ENCODE peak calls at places on chromosome X, in four cellular contexts. G is GM12878, D is colonic mucosa, X is fibroblast of lung. C is an unnamed sample. For H3K36me3, the result is how much of the 10 kb centered on the place peaks cover.

GRCh38 chrX:149950681-149951080 is 12.4 kb upstream of the EOLA2 start:
- DNase-seq in D (peak), G (no peak), X (peak), C (peak)

GRCh38 chrX:22088326-22088725 is 56.2 kb downstream of the PHEX start:
- DNase-seq in G (no peak), X (no peak), D (no peak), C (no peak)

GRCh38 chrX:74613350-74614192 is 853 bp downstream of the RLIM start:
- DNase-seq in D (peak), G (no peak), X (peak), C (peak)

GRCh38 chrX:44828008-44828605 is 15.7 kb upstream of the DUSP21 start:
- DNase-seq in D (no peak), G (no peak), X (peak), C (no peak)

GRCh38 chrX:9690046-9690445 is 75.6 kb downstream of the GPR143 start:
- DNase-seq in X (no peak), G (no peak), D (no peak), C (no peak)

GRCh38 chrX:69024931-69025330 is 140.3 kb downstream of the PJA1 start:
- DNase-seq in X (peak), D (peak), G (no peak), C (no peak)

GRCh38 chrX:18828832-18829404 is 121.5 kb downstream of the PPEF1 start:
- DNase-seq in D (no peak), G (no peak), X (peak), C (no peak)

GRCh38 chrX:131745942-131746489 is 202.1 kb downstream of the OR13H1 start:
- DNase-seq in G (peak), X (no peak), D (no peak), C (peak)

GRCh38 chrX:48472851-48473717 is 2.9 kb upstream of the FTSJ1 start:
- DNase-seq in X (no peak), D (no peak), G (no peak), C (peak)

GRCh38 chrX:139924696-139925094 is 8.2 kb downstream of the ATP11C start:
- DNase-seq in G (no peak), D (no peak), X (peak), C (no peak)

GRCh38 chrX:150446151-150446550 is 83.0 kb downstream of the MAMLD1 start:
- DNase-seq in G (no peak), D (no peak), X (no peak), C (peak)

GRCh38 chrX:34638116-34638515 is 19.0 kb downstream of the TMEM47 start:
- DNase-seq in X (peak), D (no peak), G (no peak), C (peak)

GRCh38 chrX:134013092-134013497 is 27.7 kb upstream of the GPC3 start:
- DNase-seq in D (no peak), G (no peak), X (peak), C (no peak)

GRCh38 chrX:30971761-30972603 is 82.9 kb upstream of the TAB3 start:
- DNase-seq in D (peak), X (peak), G (no peak), C (peak)

GRCh38 chrX:53494427-53494826 is 60.3 kb upstream of the HSD17B10 start:
- DNase-seq in X (peak), D (no peak), G (no peak), C (no peak)

GRCh38 chrX:52363247-52363883 is 5.5 kb upstream of the XAGE2 start:
- DNase-seq in X (peak), G (no peak), D (peak), C (no peak)

GRCh38 chrX:48025561-48025960 is 18.8 kb downstream of the SPACA5 start:
- DNase-seq in X (peak), G (peak), D (peak), C (peak)

GRCh38 chrX:46793386-46794143 is 34.6 kb upstream of the SLC9A7 start:
- DNase-seq in D (no peak), G (no peak), X (no peak), C (no peak)

GRCh38 chrX:11558972-11559371 is 106.7 kb downstream of the ARHGAP6 start:
- DNase-seq in X (no peak), G (no peak), D (peak), C (peak)

GRCh38 chrX:46251755-46252154 is 293.5 kb downstream of the ZNF674 start:
- DNase-seq in D (no peak), G (no peak), X (peak), C (no peak)

GRCh38 chrX:150438165-150438564 is 75.0 kb downstream of the MAMLD1 start:
- DNase-seq in G (no peak), D (no peak), X (peak), C (no peak)

GRCh38 chrX:154603438-154604430 is 15.3 kb downstream of the CTAG1B start:
- DNase-seq in D (no peak), G (no peak), X (peak), C (peak)

GRCh38 chrX:39320165-39320564 is 518.9 kb downstream of the MID1IP1 start:
- DNase-seq in X (no peak), G (no peak), D (no peak), C (no peak)

GRCh38 chrX:144335402-144335801 is 451.5 kb downstream of the UBE2NL start:
- DNase-seq in G (no peak), D (no peak), X (no peak), C (no peak)

GRCh38 chrX:68343551-68343950 is 89.7 kb downstream of the OPHN1 start:
- DNase-seq in X (no peak), G (no peak), D (no peak), C (no peak)

GRCh38 chrX:25105251-25105650 is 89.5 kb upstream of the ARX start:
- DNase-seq in G (no peak), X (no peak), D (no peak), C (no peak)

GRCh38 chrX:100098660-100099375 is 311.3 kb downstream of the PCDH19 start:
- DNase-seq in X (no peak), G (no peak), D (no peak), C (no peak)

GRCh38 chrX:78957049-78957767 is 12.0 kb downstream of the P2RY10 start:
- DNase-seq in G (no peak), X (no peak), D (no peak), C (no peak)

GRCh38 chrX:78958419-78959116 is 13.4 kb downstream of the P2RY10 start:
- DNase-seq in X (no peak), D (no peak), G (no peak), C (no peak)

GRCh38 chrX:78960888-78961287 is 15.7 kb downstream of the P2RY10 start:
- DNase-seq in D (no peak), X (no peak), G (no peak), C (no peak)

GRCh38 chrX:78957768-78958130 is 12.6 kb downstream of the P2RY10 start:
- DNase-seq in D (no peak), G (peak), X (no peak), C (no peak)
- H3K9ac ChIP-seq in D (no peak), G (peak), X (no peak), C (no peak)

GRCh38 chrX:123610915-123611314 is 121.9 kb downstream of the THOC2 start:
- DNase-seq in D (no peak), X (no peak), G (no peak), C (no peak)
- H3K36me3 ChIP-seq in D (under half), X (under half), G (under half), C (under half)

DNA sequence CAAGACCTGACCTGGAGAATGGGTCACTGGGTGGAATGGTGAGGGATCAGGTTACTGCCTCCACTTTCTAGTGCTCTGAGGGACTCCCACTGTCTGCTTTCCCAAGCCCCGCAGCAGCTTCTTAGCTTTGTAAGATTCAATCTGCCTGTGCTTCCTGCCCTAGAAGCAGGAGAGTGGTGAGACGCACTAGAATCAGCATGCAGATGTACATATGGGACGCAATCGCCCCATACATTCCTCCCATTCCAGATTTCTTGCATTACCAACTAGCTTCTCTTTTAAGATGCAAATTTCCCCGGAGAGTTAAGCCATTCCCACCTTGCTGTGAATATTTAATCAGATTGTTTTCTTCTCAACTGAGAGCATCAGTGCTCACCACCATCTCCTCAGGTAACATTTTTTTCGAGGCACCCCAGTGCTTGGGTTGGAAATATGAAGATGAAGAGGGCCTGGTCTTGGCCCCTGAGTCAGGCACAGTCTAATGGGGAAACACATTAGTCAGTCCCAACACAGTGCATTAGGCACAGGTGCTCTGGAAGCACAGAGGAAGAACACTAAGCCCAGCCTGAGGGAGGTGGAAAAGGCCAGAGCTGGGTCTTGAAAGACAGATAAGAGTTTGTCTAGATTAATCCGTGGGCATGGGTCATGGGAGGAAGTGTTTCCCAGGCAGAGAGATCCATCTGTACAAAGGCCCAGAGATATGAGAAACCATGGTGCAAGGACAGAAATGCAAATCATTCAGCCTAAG is 66.7 kb upstream of the PRPS1 start:
- DNase-seq in X (no peak), G (no peak), D (no peak), C (no peak)
- H3K9ac ChIP-seq in X (no peak), G (no peak), D (no peak), C (no peak)

DNA sequence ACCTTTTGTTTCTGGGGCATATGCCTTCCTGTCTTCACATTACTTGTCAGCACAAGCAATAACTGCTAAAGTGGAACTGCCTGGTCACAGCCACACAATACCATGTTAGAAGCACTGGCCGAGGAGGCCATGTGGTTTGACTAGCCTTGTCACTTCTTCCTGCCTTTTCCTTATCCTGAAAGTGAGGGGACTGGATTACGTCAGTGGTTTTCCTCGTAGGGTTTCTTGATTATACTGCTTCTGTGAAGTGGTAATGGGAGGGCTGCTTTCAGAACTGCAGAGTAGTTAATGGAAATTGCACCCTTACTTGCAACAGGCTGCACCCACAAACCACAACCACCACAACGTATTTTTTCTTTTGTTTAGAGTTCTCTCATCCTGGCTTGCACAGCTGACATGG is 26.6 kb downstream of the ZRSR2 start:
- DNase-seq in D (no peak), G (peak), X (peak), C (no peak)
- H3K36me3 ChIP-seq in D (under half), G (under half), X (under half), C (half or more)

GRCh38 chrX:65695849-65696248 is 28.4 kb downstream of the MSN start:
- DNase-seq in X (no peak), D (no peak), G (no peak), C (no peak)
- H3K9ac ChIP-seq in X (no peak), D (no peak), G (peak), C (peak)

GRCh38 chrX:153347530-153347929 is 13.6 kb downstream of the ZNF275 start:
- DNase-seq in D (no peak), X (no peak), G (no peak), C (no peak)
- H3K36me3 ChIP-seq in D (under half), X (under half), G (under half), C (under half)

DNA sequence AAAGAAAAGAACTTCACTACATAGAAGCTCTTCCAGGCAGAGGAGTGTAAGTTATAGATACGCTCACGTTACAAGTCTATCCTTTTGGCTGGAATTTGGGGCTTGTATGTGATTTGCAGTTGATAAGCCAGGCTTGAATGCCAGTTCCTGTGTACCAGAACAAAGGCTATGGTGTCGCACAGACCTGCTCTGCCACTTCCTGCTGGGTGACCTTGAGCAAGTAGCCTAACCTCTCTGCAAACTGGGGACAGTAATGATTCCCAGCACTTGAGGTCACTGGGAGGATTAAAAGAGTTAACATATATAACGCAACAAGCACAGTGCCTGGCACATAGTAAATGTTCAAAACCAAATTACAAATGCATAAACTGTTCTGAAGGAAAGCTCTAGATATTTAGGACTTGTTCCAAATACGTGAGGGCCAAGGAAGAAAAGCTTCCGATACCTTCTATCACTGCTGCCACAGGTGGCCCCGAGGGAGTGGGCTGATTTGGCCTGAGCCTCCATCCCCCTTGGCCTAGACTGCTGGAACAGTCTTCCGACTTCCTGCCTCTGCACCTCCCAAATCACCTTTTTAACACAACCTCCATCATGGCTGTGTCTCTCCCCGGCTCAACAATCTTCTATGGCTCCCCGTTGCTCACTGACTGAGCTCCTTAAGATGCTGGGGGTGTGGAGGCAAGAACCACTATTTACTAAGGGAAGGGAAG is 1.3 kb upstream of the SOWAHD start:
- DNase-seq in X (no peak), D (no peak), G (no peak), C (no peak)
- H3K9ac ChIP-seq in X (no peak), D (no peak), G (peak), C (no peak)

GRCh38 chrX:54550821-54551220 is 20.8 kb downstream of the GNL3L start:
- DNase-seq in G (no peak), D (no peak), X (no peak), C (no peak)
- H3K36me3 ChIP-seq in G (under half), D (under half), X (under half), C (under half)

GRCh38 chrX:267771-268261 is 13.4 kb upstream of the PLCXD1 start:
- DNase-seq in X (no peak), G (no peak), D (peak), C (no peak)
- H3K9ac ChIP-seq in X (no peak), G (no peak), D (no peak), C (no peak)

GRCh38 chrX:13762015-13762414 is 27.5 kb downstream of the OFD1 start:
- DNase-seq in X (no peak), D (no peak), G (no peak), C (no peak)

GRCh38 chrX:13761606-13762005 is 27.1 kb downstream of the OFD1 start:
- DNase-seq in X (peak), D (no peak), G (no peak), C (no peak)

GRCh38 chrX:13759152-13759718 is 24.7 kb downstream of the OFD1 start:
- DNase-seq in D (no peak), G (peak), X (no peak), C (peak)

GRCh38 chrX:13763489-13763888 is 28.9 kb downstream of the OFD1 start:
- DNase-seq in D (no peak), G (no peak), X (peak), C (no peak)

GRCh38 chrX:13760428-13760827 is 25.9 kb downstream of the OFD1 start:
- DNase-seq in D (no peak), G (no peak), X (no peak), C (no peak)
- H3K36me3 ChIP-seq in D (under half), G (under half), X (under half), C (half or more)

C was measured in Karpas-422.